ENCODE peak calls at places on chromosome X, in four cellular contexts. One of them, this sample, is unnamed.

GRCh38 chrX:20254712-20255299 is 11.9 kb downstream of the RPS6KA3 start:
- DNase-seq in heart right ventricle: no peak
- DNase-seq in IMR-90: peak
- DNase-seq in stromal cell of bone marrow: no peak
- DNase-seq in this sample: no peak

GRCh38 chrX:46791927-46792825 is 33.3 kb upstream of the SLC9A7 start:
- DNase-seq in IMR-90: peak
- DNase-seq in heart right ventricle: no peak
- DNase-seq in stromal cell of bone marrow: peak
- DNase-seq in this sample: peak

GRCh38 chrX:46263494-46263893 is 281.7 kb downstream of the ZNF674 start:
- DNase-seq in IMR-90: no peak
- DNase-seq in heart right ventricle: no peak
- DNase-seq in stromal cell of bone marrow: no peak
- DNase-seq in this sample: no peak

GRCh38 chrX:125507119-125507518 is 187.4 kb downstream of the TEX13C start:
- DNase-seq in heart right ventricle: no peak
- DNase-seq in IMR-90: no peak
- DNase-seq in stromal cell of bone marrow: no peak
- DNase-seq in this sample: no peak

GRCh38 chrX:19174401-19175025 is 52.2 kb upstream of the ADGRG2 start:
- DNase-seq in heart right ventricle: peak
- DNase-seq in stromal cell of bone marrow: peak
- DNase-seq in IMR-90: peak
- DNase-seq in this sample: peak

GRCh38 chrX:24485976-24486680 is 21.0 kb downstream of the PDK3 start:
- DNase-seq in heart right ventricle: no peak
- DNase-seq in IMR-90: no peak
- DNase-seq in stromal cell of bone marrow: no peak
- DNase-seq in this sample: no peak

GRCh38 chrX:101220881-101221280 is 1.3 kb downstream of the DRP2 start:
- DNase-seq in IMR-90: no peak
- DNase-seq in heart right ventricle: no peak
- DNase-seq in stromal cell of bone marrow: no peak
- DNase-seq in this sample: no peak

GRCh38 chrX:45518552-45518951 is 317.9 kb upstream of the DIPK2B start:
- DNase-seq in IMR-90: no peak
- DNase-seq in heart right ventricle: no peak
- DNase-seq in stromal cell of bone marrow: no peak
- DNase-seq in this sample: no peak

GRCh38 chrX:70444326-70445196 is at the start of gene DLG3:
- DNase-seq in IMR-90: peak
- DNase-seq in heart right ventricle: no peak
- DNase-seq in stromal cell of bone marrow: no peak
- DNase-seq in this sample: no peak

GRCh38 chrX:74293343-74293946 is 10.5 kb upstream of the ZCCHC13 start:
- DNase-seq in IMR-90: peak
- DNase-seq in stromal cell of bone marrow: peak
- DNase-seq in heart right ventricle: peak
- DNase-seq in this sample: peak

GRCh38 chrX:38249965-38250364 is 29.3 kb upstream of the SRPX start:
- DNase-seq in IMR-90: peak
- DNase-seq in heart right ventricle: no peak
- DNase-seq in stromal cell of bone marrow: peak
- DNase-seq in this sample: no peak

GRCh38 chrX:135384161-135384836 is 37.4 kb upstream of the SMIM10L2A start:
- DNase-seq in IMR-90: no peak
- DNase-seq in stromal cell of bone marrow: no peak
- DNase-seq in heart right ventricle: no peak
- DNase-seq in this sample: no peak

GRCh38 chrX:40539214-40540142 is 41.3 kb upstream of the ATP6AP2 start:
- DNase-seq in stromal cell of bone marrow: peak
- DNase-seq in heart right ventricle: peak
- DNase-seq in IMR-90: peak
- DNase-seq in this sample: peak

GRCh38 chrX:1581132-1581531 is 10.3 kb upstream of the AKAP17A start:
- DNase-seq in IMR-90: no peak
- DNase-seq in stromal cell of bone marrow: no peak
- DNase-seq in heart right ventricle: no peak
- DNase-seq in this sample: no peak

GRCh38 chrX:19602866-19603620 is 87.7 kb upstream of the MAP3K15 start:
- DNase-seq in heart right ventricle: no peak
- DNase-seq in stromal cell of bone marrow: no peak
- DNase-seq in IMR-90: peak
- DNase-seq in this sample: peak

GRCh38 chrX:38627683-38628082 is 66.3 kb downstream of the TSPAN7 start:
- DNase-seq in IMR-90: peak
- DNase-seq in stromal cell of bone marrow: no peak
- DNase-seq in heart right ventricle: no peak
- DNase-seq in this sample: no peak

GRCh38 chrX:20224814-20225487 is 41.8 kb downstream of the RPS6KA3 start:
- DNase-seq in stromal cell of bone marrow: no peak
- DNase-seq in IMR-90: peak
- DNase-seq in heart right ventricle: no peak
- DNase-seq in this sample: no peak